ENCODE peak calls at places on chromosomes 7 and 10, in ten cellular contexts. A, L, U, J, Y, H, K, M, E and G are unnamed samples.

GRCh38 chr10:120606051-120606764 is 149.2 kb downstream of the PLPP4 start:
- DNase-seq in J (no peak), E (no peak), L (no peak), A (no peak), M (no peak), Y (no peak), U (no peak), H (no peak), K (no peak), G (no peak)

GRCh38 chr7:99733003-99733402 is 2.0 kb downstream of the CYP3A7 start:
- DNase-seq in U (no peak), J (no peak), Y (no peak), E (no peak), L (no peak), M (no peak), H (no peak), A (no peak), K (no peak), G (no peak)

GRCh38 chr7:127959770-127960169 is 71.5 kb downstream of the LRRC4 start:
- DNase-seq in M (no peak), E (no peak), L (no peak), J (no peak), K (no peak), H (no peak), A (no peak), Y (no peak), U (no peak), G (no peak)

GRCh38 chr10:133325761-133326463 is 10.8 kb downstream of the CALY start:
- DNase-seq in L (no peak), A (no peak), U (peak; percentile 22), H (no peak), K (peak; percentile 78), J (peak; percentile 47), M (peak; percentile 78), Y (peak; percentile 54), E (no peak), G (peak; percentile 45)

GRCh38 chr7:121504478-121504877 is 108.4 kb upstream of the FAM3C start:
- DNase-seq in A (peak; percentile 59), K (no peak), Y (no peak), L (peak; percentile 81), H (no peak), E (peak; percentile 72), M (peak; percentile 61), U (peak; percentile 75), J (peak; percentile 68), G (no peak)

GRCh38 chr7:37448637-37449331 is at the start of gene ELMO1:
- DNase-seq in Y (peak; percentile 92), J (peak; percentile 87), A (peak; percentile 87), M (peak; percentile 93), U (peak; percentile 70), L (peak; percentile 88), E (peak; percentile 50), H (peak; percentile 29), K (peak; percentile 92), G (peak; percentile 76)

GRCh38 chr10:17430647-17431355 is 23.6 kb downstream of the ST8SIA6 start:
- DNase-seq in E (peak; percentile 84), J (peak; percentile 79), U (peak; percentile 76), H (peak; percentile 80), K (peak; percentile 81), L (peak; percentile 79), M (peak; percentile 91), Y (peak; percentile 70), A (peak; percentile 82), G (peak; percentile 68)

GRCh38 chr10:133281628-133282372 is 5.1 kb upstream of the ADAM8 start:
- DNase-seq in H (no peak), M (no peak), L (no peak), Y (no peak), U (no peak), A (no peak), E (no peak), K (no peak), J (no peak), G (no peak)

GRCh38 chr10:124543971-124544370 is 82.3 kb downstream of the LHPP start:
- DNase-seq in L (no peak), K (no peak), E (no peak), H (no peak), M (no peak), A (no peak), Y (no peak), J (no peak), U (no peak), G (no peak)

GRCh38 chr10:128064615-128065580 is 61.3 kb downstream of the MKI67 start:
- DNase-seq in M (no peak), U (peak; percentile 94), J (peak; percentile 91), H (no peak), K (peak; percentile 76), L (no peak), A (peak; percentile 86), Y (no peak), E (peak; percentile 65), G (peak; percentile 82)

GRCh38 chr10:14873090-14873760 is 5.4 kb upstream of the SUV39H2 start:
- DNase-seq in K (no peak), M (no peak), Y (no peak), A (no peak), H (no peak), U (peak; percentile 74), E (peak; percentile 34), J (no peak), L (no peak), G (no peak)

GRCh38 chr7:45088146-45088701 is 545 bp downstream of the NACAD start:
- DNase-seq in L (no peak), Y (peak; percentile 40), K (peak; percentile 61), M (no peak), U (no peak), J (no peak), E (no peak), H (no peak), A (no peak), G (no peak)

GRCh38 chr7:105136221-105136620 is 122.2 kb downstream of the KMT2E start:
- DNase-seq in H (no peak), L (peak; percentile 27), K (no peak), M (peak; percentile 34), E (no peak), U (peak; percentile 32), J (no peak), Y (peak; percentile 18), A (no peak), G (no peak)

GRCh38 chr7:81181066-81181465 is 262.2 kb upstream of the SEMA3C start:
- DNase-seq in A (no peak), H (no peak), M (no peak), E (no peak), U (no peak), J (no peak), K (no peak), L (no peak), Y (no peak), G (no peak)

GRCh38 chr7:106281919-106282318 is 2.9 kb downstream of the NAMPT start:
- DNase-seq in H (no peak), K (no peak), L (no peak), A (no peak), M (no peak), U (no peak), J (no peak), Y (no peak), E (no peak), G (no peak)

GRCh38 chr7:135291809-135292253 is 58.2 kb downstream of the STRA8 start:
- DNase-seq in A (no peak), L (no peak), K (no peak), E (peak; percentile 7), M (no peak), J (no peak), Y (no peak), H (no peak), U (peak; percentile 83), G (no peak)

GRCh38 chr10:66837335-66837734 is 88.5 kb upstream of the LRRTM3 start:
- DNase-seq in Y (no peak), M (no peak), H (no peak), K (no peak), E (peak; percentile 47), A (no peak), J (no peak), U (no peak), L (no peak), G (no peak)

GRCh38 chr7:69780377-69780776 is 182.1 kb downstream of the AUTS2 start:
- DNase-seq in U (no peak), K (no peak), H (no peak), E (no peak), Y (peak; percentile 35), L (no peak), J (no peak), A (no peak), M (peak; percentile 72), G (no peak)

GRCh38 chr10:70622981-70623844 is 20.7 kb upstream of the PRF1 start:
- DNase-seq in M (peak; percentile 54), U (peak; percentile 53), Y (no peak), L (no peak), K (no peak), J (no peak), H (no peak), A (no peak), E (peak; percentile 45), G (no peak)
- H3K27ac ChIP-seq in M (no peak overlapping the region), U (no peak overlapping the region), Y (no peak overlapping the region), L (no peak overlapping the region), K (no peak overlapping the region), J (no peak overlapping the region), H (no peak overlapping the region), A (peak overlapping the region; percentile 29), E (no peak overlapping the region), G (no peak overlapping the region)

GRCh38 chr10:74114041-74114448 is 36.6 kb downstream of the AP3M1 start:
- DNase-seq in L (no peak), K (no peak), A (no peak), H (no peak), Y (no peak), E (no peak), M (no peak), J (peak; percentile 51), U (peak; percentile 43), G (no peak)
- H3K27ac ChIP-seq in L (peak overlapping the region; percentile 20), K (no peak overlapping the region), A (peak overlapping the region; percentile 15), H (peak overlapping the region; percentile 23), Y (no peak overlapping the region), E (peak overlapping the region; percentile 8), M (no peak overlapping the region), J (peak overlapping the region; percentile 39), U (peak overlapping the region; percentile 34), G (no peak overlapping the region)

GRCh38 chr10:663844-664243 is 25.6 kb downstream of the DIP2C start:
- DNase-seq in A (no peak), K (no peak), J (no peak), L (no peak), Y (no peak), U (no peak), M (no peak), E (no peak), H (no peak), G (no peak)
- H3K27ac ChIP-seq in A (no peak overlapping the region), K (no peak overlapping the region), J (no peak overlapping the region), L (no peak overlapping the region), Y (no peak overlapping the region), U (no peak overlapping the region), M (peak overlapping the region; percentile 72), E (no peak overlapping the region), H (peak overlapping the region; percentile 83), G (no peak overlapping the region)

DNA sequence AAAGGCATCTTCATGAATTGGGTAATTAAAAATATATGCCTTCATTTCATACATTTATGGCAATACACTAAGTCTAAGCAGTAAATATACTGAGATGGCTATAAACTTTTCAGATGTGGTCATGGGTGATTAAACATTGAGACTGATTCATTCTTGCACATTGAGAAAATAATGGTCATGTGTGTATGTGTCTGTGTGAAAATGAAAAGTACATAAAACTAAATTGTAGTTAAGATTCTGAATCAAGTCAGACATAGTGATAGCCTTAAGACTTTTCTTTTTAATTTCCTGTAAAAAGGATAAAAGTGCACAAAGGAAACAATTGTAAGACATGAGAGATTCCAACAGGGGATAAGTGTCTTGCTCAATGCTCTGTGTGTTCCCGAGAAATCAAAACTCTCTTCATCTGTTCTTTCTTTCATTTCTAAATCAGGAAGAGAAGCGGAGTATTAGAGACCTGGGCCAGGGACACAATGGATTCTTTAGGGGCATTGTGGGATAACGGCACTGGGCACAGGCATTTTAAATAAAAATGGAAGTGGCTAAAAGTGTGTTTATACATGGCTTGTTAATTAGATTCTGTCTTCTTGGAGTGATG is 69.8 kb upstream of the AGR3 start:
- DNase-seq in H (no peak), E (no peak), L (no peak), M (no peak), J (no peak), K (no peak), Y (no peak), U (peak; percentile 50), A (no peak), G (no peak)
- H3K27ac ChIP-seq in H (no peak overlapping the region), E (no peak overlapping the region), L (no peak overlapping the region), M (no peak overlapping the region), J (no peak overlapping the region), K (no peak overlapping the region), Y (no peak overlapping the region), U (peak overlapping the region; percentile 28), A (no peak overlapping the region), G (no peak overlapping the region)